ENCODE peak calls at places on chromosome 15, in six cellular contexts. N, K, W, L, R and E are unnamed samples. For H3K36me3, the result is how much of the 10 kb centered on the place peaks cover.

GRCh38 chr15:73464602-73465001 is 21.6 kb downstream of the REC114 start:
- DNase-seq in N (no peak), K (no peak), W (peak), L (no peak), R (no peak), E (no peak)

GRCh38 chr15:53811530-53811929 is 52.1 kb upstream of the WDR72 start:
- DNase-seq in N (no peak), K (no peak), W (peak), L (no peak), R (no peak), E (no peak)

GRCh38 chr15:40232625-40233070 is 6.2 kb upstream of the PAK6 start:
- DNase-seq in N (no peak), K (no peak), W (no peak), L (peak), R (no peak), E (no peak)

GRCh38 chr15:72925661-72926060 is 126.6 kb upstream of the NEO1 start:
- DNase-seq in N (no peak), K (no peak), W (no peak), L (peak), R (no peak), E (no peak)

GRCh38 chr15:39729500-39729899 is 53.1 kb downstream of the FSIP1 start:
- DNase-seq in N (no peak), K (no peak), W (no peak), L (no peak), R (no peak), E (no peak)

GRCh38 chr15:40430271-40430805 is 10.4 kb upstream of the BAHD1 start:
- DNase-seq in N (no peak), K (no peak), W (peak), L (peak), R (no peak), E (no peak)

GRCh38 chr15:24772709-24773373 is 97.3 kb downstream of the NPAP1 start:
- DNase-seq in N (peak), K (peak), W (peak), L (peak), R (peak), E (peak)

GRCh38 chr15:49962044-49962602 is 156.9 kb downstream of the ATP8B4 start:
- DNase-seq in N (no peak), K (no peak), W (no peak), L (no peak), R (no peak), E (no peak)

GRCh38 chr15:71443538-71443937 is 328.3 kb downstream of the THSD4 start:
- DNase-seq in N (no peak), K (no peak), W (peak), L (peak), R (peak), E (peak)

GRCh38 chr15:85618956-85619491 is 175.7 kb downstream of the KLHL25 start:
- DNase-seq in N (peak), K (peak), W (no peak), L (peak), R (peak), E (peak)

GRCh38 chr15:77038312-77039216 is 32.3 kb downstream of the TSPAN3 start:
- DNase-seq in N (peak), K (no peak), W (no peak), L (no peak), R (no peak), E (no peak)

GRCh38 chr15:100740105-100740504 is 137.7 kb downstream of the ASB7 start:
- DNase-seq in N (no peak), K (no peak), W (no peak), L (peak), R (no peak), E (no peak)

GRCh38 chr15:70281811-70282307 is 184.1 kb upstream of the TLE3 start:
- DNase-seq in N (no peak), K (no peak), W (peak), L (peak), R (no peak), E (peak)

GRCh38 chr15:85589873-85590272 is 204.9 kb downstream of the KLHL25 start:
- DNase-seq in N (no peak), K (no peak), W (peak), L (peak), R (no peak), E (no peak)

GRCh38 chr15:68555348-68556037 is 23.3 kb upstream of the CORO2B start:
- DNase-seq in N (peak), K (no peak), W (no peak), L (no peak), R (no peak), E (no peak)

GRCh38 chr15:85840802-85841152 is 46.1 kb upstream of the KLHL25 start:
- DNase-seq in N (no peak), K (no peak), W (no peak), L (no peak), R (no peak), E (no peak)

GRCh38 chr15:68820205-68820588 is 498 bp downstream of the ANP32A start:
- DNase-seq in N (peak), K (peak), W (peak), L (no peak), R (peak), E (peak)

GRCh38 chr15:78237146-78237545 is 2.8 kb upstream of the ACSBG1 start:
- DNase-seq in N (no peak), K (no peak), W (no peak), L (no peak), R (no peak), E (no peak)

GRCh38 chr15:59594493-59594942 is 17.1 kb upstream of the GCNT3 start:
- DNase-seq in N (no peak), K (no peak), W (peak), L (peak), R (no peak), E (peak)

GRCh38 chr15:60766391-60767128 is 287.6 kb upstream of the ICE2 start:
- DNase-seq in N (no peak), K (no peak), W (no peak), L (no peak), R (no peak), E (no peak)

GRCh38 chr15:82843561-82843960 is 34.1 kb downstream of the WHAMM start:
- DNase-seq in N (no peak), K (no peak), W (no peak), L (no peak), R (no peak), E (no peak)

GRCh38 chr15:36589971-36590370 is 10.5 kb downstream of the CDIN1 start:
- DNase-seq in N (no peak), K (no peak), W (peak), L (peak), R (no peak), E (peak)

GRCh38 chr15:77180757-77181156 is 109.8 kb upstream of the TSPAN3 start:
- DNase-seq in N (no peak), K (no peak), W (no peak), L (peak), R (no peak), E (no peak)

GRCh38 chr15:42077680-42078079 is 16.7 kb downstream of the PLA2G4D start:
- DNase-seq in N (no peak), K (no peak), W (no peak), L (no peak), R (no peak), E (no peak)

GRCh38 chr15:58545307-58546065 is 113.7 kb downstream of the LIPC start:
- DNase-seq in N (no peak), K (no peak), W (no peak), L (peak), R (no peak), E (peak)

GRCh38 chr15:74365619-74366445 is 1.6 kb downstream of the CYP11A1 start:
- DNase-seq in N (no peak), K (no peak), W (no peak), L (peak), R (peak), E (peak)

GRCh38 chr15:101578443-101578894 is 73.7 kb downstream of the TM2D3 start:
- DNase-seq in N (no peak), K (no peak), W (peak), L (no peak), R (no peak), E (no peak)

GRCh38 chr15:96331942-96332853 is 1.7 kb downstream of the NR2F2 start:
- DNase-seq in N (no peak), K (no peak), W (peak), L (no peak), R (no peak), E (peak)

GRCh38 chr15:63035253-63035652 is 7.3 kb upstream of the TPM1 start:
- DNase-seq in N (no peak), K (no peak), W (no peak), L (no peak), R (no peak), E (no peak)

GRCh38 chr15:27475395-27475794 is 504.4 kb downstream of the GABRG3 start:
- DNase-seq in N (no peak), K (no peak), W (no peak), L (no peak), R (no peak), E (no peak)

GRCh38 chr15:100528833-100529428 is at the start of gene CERS3:
- DNase-seq in N (no peak), K (no peak), W (no peak), L (no peak), R (no peak), E (no peak)

GRCh38 chr15:79218588-79219200 is 63.8 kb upstream of the ANKRD34C start:
- DNase-seq in N (no peak), K (no peak), W (peak), L (peak), R (no peak), E (peak)

GRCh38 chr15:74193305-74193718 is 9.3 kb downstream of the STRA6 start:
- DNase-seq in N (no peak), K (no peak), W (peak), L (peak), R (no peak), E (peak)

GRCh38 chr15:69116391-69116790 is 44.0 kb upstream of the GLCE start:
- DNase-seq in N (no peak), K (no peak), W (no peak), L (no peak), R (no peak), E (no peak)

GRCh38 chr15:101676965-101677364 is 24.8 kb upstream of the TM2D3 start:
- DNase-seq in N (no peak), K (no peak), W (no peak), L (peak), R (no peak), E (no peak)

GRCh38 chr15:68315495-68316007 is 38.0 kb downstream of the FEM1B start:
- DNase-seq in N (peak), K (peak), W (no peak), L (peak), R (peak), E (no peak)

GRCh38 chr15:89317188-89317720 is 17.4 kb downstream of the POLG start:
- DNase-seq in N (no peak), K (no peak), W (no peak), L (no peak), R (no peak), E (no peak)

GRCh38 chr15:89323825-89324224 is 10.8 kb downstream of the POLG start:
- DNase-seq in N (no peak), K (no peak), W (no peak), L (no peak), R (no peak), E (no peak)

GRCh38 chr15:89321521-89322410 is 12.9 kb downstream of the POLG start:
- DNase-seq in N (no peak), K (no peak), W (no peak), L (no peak), R (no peak), E (no peak)

GRCh38 chr15:89322822-89323221 is 11.8 kb downstream of the POLG start:
- DNase-seq in N (no peak), K (no peak), W (no peak), L (no peak), R (no peak), E (no peak)

GRCh38 chr15:89320200-89320599 is 14.4 kb downstream of the POLG start:
- DNase-seq in N (no peak), K (no peak), W (no peak), L (no peak), R (no peak), E (no peak)
- H3K36me3 ChIP-seq in N (half or more), K (half or more), W (half or more), L (half or more), R (under half), E (half or more)

GRCh38 chr15:32671339-32672325 is 30.1 kb downstream of the SCG5 start:
- DNase-seq in N (no peak), K (no peak), W (no peak), L (no peak), R (no peak), E (peak)
- H3K27ac ChIP-seq in N (no peak), K (no peak), W (no peak), L (no peak), R (no peak), E (no peak)

GRCh38 chr15:44066211-44066827 is 128.8 kb downstream of the FRMD5 start:
- DNase-seq in N (peak), K (peak), W (peak), L (peak), R (no peak), E (peak)
- H3K4me3 ChIP-seq in N (no peak), K (no peak), W (peak), L (no peak), R (no peak), E (no peak)

GRCh38 chr15:90905306-90906180 is 2.4 kb downstream of the MAN2A2 start:
- DNase-seq in N (no peak), K (no peak), W (no peak), L (no peak), R (no peak), E (no peak)
- H3K36me3 ChIP-seq in N (under half), K (under half), W (under half), L (under half), R (under half), E (under half)

GRCh38 chr15:75649848-75650247 is 2.1 kb downstream of the SNX33 start:
- DNase-seq in N (no peak), K (no peak), W (no peak), L (no peak), R (no peak), E (no peak)
- H3K27ac ChIP-seq in N (no peak), K (no peak), W (no peak), L (no peak), R (peak), E (no peak)

DNA sequence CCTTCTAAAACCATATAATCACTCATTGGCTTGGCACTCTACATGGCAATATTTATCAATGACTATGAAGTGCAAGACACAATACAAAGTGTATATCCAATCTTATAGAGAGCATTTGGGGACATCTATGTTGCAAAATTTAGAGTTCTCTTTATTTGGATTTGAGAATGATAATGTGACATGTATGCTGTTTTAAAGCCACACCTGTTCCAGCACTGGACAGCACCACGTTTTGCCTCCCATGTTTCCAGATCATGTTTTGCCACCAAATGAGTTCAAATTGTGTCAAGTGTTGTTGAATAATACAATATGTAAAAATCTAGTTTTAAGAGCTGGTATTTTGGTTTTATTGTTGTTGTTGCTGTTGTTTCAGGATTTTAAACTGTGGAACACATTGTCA is 33.3 kb upstream of the GOLGA8A start:
- DNase-seq in N (no peak), K (no peak), W (no peak), L (no peak), R (no peak), E (no peak)
- H3K4me3 ChIP-seq in N (no peak), K (no peak), W (no peak), L (no peak), R (no peak), E (no peak)